ENCODE peak calls at places on chromosomes 13 and 19, in six cellular contexts. A is activated gamma-delta T cell treated with Interleukin-2 at 50 U/mL for 16 hours; H is KG1; W is BJ; G is PC-3; Y is activated CD8-positive, alpha-beta memory T cell treated with anti-CD3 and anti-CD28 coated beads for 4 hours. R is an unnamed sample.

GRCh38 chr13:98450495-98451167 is 126.3 kb downstream of the STK24 start:
- DNase-seq in H (no peak), A (no peak), W (no peak), Y (no peak), G (no peak), R (no peak)

GRCh38 chr13:104854007-104854406 is 1681.5 kb downstream of the EFNB2 start:
- DNase-seq in Y (no peak), A (no peak), G (no peak), H (no peak), W (no peak), R (no peak)

GRCh38 chr19:2542341-2543069 is 66.6 kb downstream of the GADD45B start:
- DNase-seq in H (no peak), G (no peak), Y (no peak), A (no peak), W (no peak), R (no peak)

GRCh38 chr19:52600639-52601024 is 30.5 kb downstream of the ZNF701 start:
- DNase-seq in A (peak), Y (no peak), W (no peak), G (no peak), H (no peak), R (no peak)

GRCh38 chr13:69020120-69020519 is 1087.5 kb upstream of the ATXN8OS start:
- DNase-seq in W (no peak), H (no peak), Y (no peak), A (no peak), G (no peak), R (no peak)

GRCh38 chr19:14746891-14747290 is 31.5 kb downstream of the ADGRE2 start:
- DNase-seq in Y (no peak), A (no peak), W (no peak), H (no peak), G (no peak), R (no peak)

GRCh38 chr13:110228936-110229904 is 77.7 kb downstream of the COL4A1 start:
- DNase-seq in W (peak), A (no peak), G (no peak), H (no peak), Y (no peak), R (no peak)

GRCh38 chr19:2567580-2567979 is 91.7 kb downstream of the GADD45B start:
- DNase-seq in G (no peak), A (no peak), W (no peak), Y (no peak), H (no peak), R (no peak)

GRCh38 chr19:38830039-38830733 is 1.4 kb downstream of the ECH1 start:
- DNase-seq in A (no peak), W (no peak), G (peak), H (no peak), Y (no peak), R (no peak)

GRCh38 chr13:27821566-27821965 is 29.3 kb downstream of the GSX1 start:
- DNase-seq in G (no peak), A (no peak), Y (no peak), W (no peak), H (no peak), R (no peak)

GRCh38 chr19:41657157-41657556 is 30.3 kb upstream of the CEACAM4 start:
- DNase-seq in G (no peak), H (no peak), W (no peak), Y (no peak), A (no peak), R (no peak)

GRCh38 chr19:4067396-4068057 is 828 bp upstream of the ZBTB7A start:
- DNase-seq in Y (no peak), W (no peak), H (no peak), G (no peak), A (no peak), R (no peak)

GRCh38 chr19:4738734-4739133 is 15.1 kb upstream of the DPP9 start:
- DNase-seq in A (no peak), G (peak), W (no peak), H (no peak), Y (no peak), R (no peak)

GRCh38 chr19:4345656-4346383 is 2.5 kb downstream of the MPND start:
- DNase-seq in H (no peak), A (no peak), G (no peak), Y (no peak), W (no peak), R (no peak)

GRCh38 chr19:34067861-34068271 is 104.4 kb upstream of the LSM14A start:
- DNase-seq in Y (no peak), A (no peak), H (no peak), W (no peak), G (peak), R (no peak)

GRCh38 chr13:84366484-84366883 is 484.2 kb upstream of the SLITRK1 start:
- DNase-seq in G (no peak), W (peak), H (no peak), A (no peak), Y (no peak), R (no peak)

GRCh38 chr13:77316430-77316829 is 10.5 kb downstream of the MYCBP2 start:
- DNase-seq in G (no peak), Y (no peak), H (no peak), W (no peak), A (no peak), R (no peak)

GRCh38 chr19:3154957-3155736 is 19.3 kb downstream of the GNA15 start:
- DNase-seq in H (peak), A (peak), G (peak), Y (peak), W (peak), R (peak)

GRCh38 chr13:53001444-53001843 is 27.2 kb upstream of the OLFM4 start:
- DNase-seq in A (no peak), H (no peak), W (no peak), G (no peak), Y (no peak), R (no peak)

GRCh38 chr19:8631425-8631819 is 989 bp downstream of the NFILZ start:
- DNase-seq in G (no peak), Y (no peak), W (no peak), A (no peak), H (no peak), R (no peak)

GRCh38 chr13:67771106-67771505 is 541.0 kb upstream of the PCDH9 start:
- DNase-seq in G (no peak), H (no peak), Y (no peak), W (no peak), A (no peak), R (no peak)

GRCh38 chr19:45781282-45782161 is 768 bp downstream of the DMPK start:
- DNase-seq in Y (no peak), G (peak), W (no peak), H (no peak), A (no peak), R (no peak)

GRCh38 chr13:71577127-71577526 is 289.9 kb downstream of the DACH1 start:
- DNase-seq in G (peak), Y (no peak), A (no peak), W (no peak), H (no peak), R (no peak)

GRCh38 chr13:73140804-73141203 is 82.0 kb downstream of the KLF5 start:
- DNase-seq in A (no peak), G (no peak), H (no peak), Y (no peak), W (no peak), R (no peak)